ENCODE peak calls at places on chromosomes 13 and 19, in six cellular contexts. D is lower lobe of right lung, W is thoracic aorta, T is uterus, E is mucosa of descending colon, H is neural progenitor cell. G is an unnamed sample. For H3K4me1, the result is how much of the 10 kb centered on the place peaks cover.

GRCh38 chr19:15379996-15380647 is 535 bp upstream of the AKAP8 start:
- DNase-seq in H (no peak), T (peak), W (no peak), E (peak), D (no peak), G (no peak)

GRCh38 chr13:32594339-32594738 is 8.1 kb downstream of the PDS5B start:
- DNase-seq in E (no peak), T (no peak), D (no peak), H (no peak), W (no peak), G (no peak)

GRCh38 chr19:48624067-48624594 is 4.8 kb downstream of the SPHK2 start:
- DNase-seq in T (peak), W (peak), E (peak), D (peak), H (peak), G (peak)

GRCh38 chr13:75935805-75936204 is 299.7 kb downstream of the LMO7 start:
- DNase-seq in D (no peak), H (no peak), W (no peak), T (no peak), E (no peak), G (no peak)

GRCh38 chr13:61277088-61277487 is 138.6 kb downstream of the PCDH20 start:
- DNase-seq in H (no peak), W (no peak), E (no peak), T (no peak), D (no peak), G (no peak)

GRCh38 chr13:40440990-40441820 is 225.2 kb downstream of the FOXO1 start:
- DNase-seq in H (no peak), E (peak), T (peak), D (peak), W (peak), G (peak)

GRCh38 chr13:99956473-99957349 is 14.9 kb downstream of the ZIC5 start:
- DNase-seq in T (no peak), H (peak), W (no peak), E (no peak), D (no peak), G (no peak)

GRCh38 chr13:94454334-94454733 is 25.1 kb downstream of the DCT start:
- DNase-seq in E (no peak), W (no peak), H (no peak), D (no peak), T (no peak), G (no peak)

GRCh38 chr19:12867120-12868099 is 13.8 kb downstream of the DNASE2 start:
- DNase-seq in T (no peak), D (peak), H (peak), E (peak), W (no peak), G (peak)

GRCh38 chr13:71252191-71252704 is 614.8 kb downstream of the DACH1 start:
- DNase-seq in H (no peak), E (no peak), W (no peak), T (no peak), D (no peak), G (no peak)

GRCh38 chr13:20049558-20050473 is 91.3 kb downstream of the ZMYM2 start:
- DNase-seq in D (no peak), T (no peak), H (no peak), E (no peak), W (no peak), G (no peak)

GRCh38 chr13:60402022-60402421 is 5.0 kb downstream of the TDRD3 start:
- DNase-seq in H (no peak), E (no peak), T (no peak), D (no peak), W (no peak), G (no peak)

DNA sequence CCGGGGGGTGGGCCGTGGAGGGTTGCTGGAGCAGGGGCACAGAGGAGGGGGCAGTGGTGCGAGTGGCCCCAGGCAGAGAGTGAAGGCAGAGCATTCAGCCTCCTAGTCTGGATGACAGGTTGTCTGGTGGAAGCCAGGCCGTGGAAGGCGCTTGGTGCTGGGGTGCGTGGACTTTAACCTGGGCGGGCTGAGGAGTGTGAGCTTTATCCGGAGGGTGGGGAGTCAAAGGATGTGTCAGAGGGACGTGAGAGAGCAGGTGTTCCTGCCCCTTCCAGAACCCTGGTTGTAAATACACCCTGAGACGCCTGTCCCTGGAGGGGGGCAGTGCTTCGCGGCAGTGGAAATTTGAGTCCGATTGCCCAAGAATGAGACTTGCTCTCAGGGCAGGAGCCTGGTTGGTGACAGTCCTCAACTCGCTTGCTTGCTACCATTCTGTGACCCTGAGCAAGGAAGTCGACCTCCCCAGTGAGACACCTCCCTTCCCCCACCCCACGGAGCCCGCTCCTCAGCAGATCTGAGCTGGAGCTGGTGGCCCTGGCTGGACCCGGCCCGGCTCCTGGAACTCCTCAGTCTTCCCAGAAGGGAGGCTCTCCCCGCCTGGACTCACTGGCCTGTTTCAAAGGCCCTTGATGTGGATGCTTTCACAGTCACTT is 2.3 kb downstream of the SPPL2B start:
- DNase-seq in E (peak), W (no peak), D (no peak), T (no peak), H (no peak), G (no peak)
- H3K4me3 ChIP-seq in E (no peak), W (no peak), D (no peak), T (no peak), H (peak), G (no peak)

DNA sequence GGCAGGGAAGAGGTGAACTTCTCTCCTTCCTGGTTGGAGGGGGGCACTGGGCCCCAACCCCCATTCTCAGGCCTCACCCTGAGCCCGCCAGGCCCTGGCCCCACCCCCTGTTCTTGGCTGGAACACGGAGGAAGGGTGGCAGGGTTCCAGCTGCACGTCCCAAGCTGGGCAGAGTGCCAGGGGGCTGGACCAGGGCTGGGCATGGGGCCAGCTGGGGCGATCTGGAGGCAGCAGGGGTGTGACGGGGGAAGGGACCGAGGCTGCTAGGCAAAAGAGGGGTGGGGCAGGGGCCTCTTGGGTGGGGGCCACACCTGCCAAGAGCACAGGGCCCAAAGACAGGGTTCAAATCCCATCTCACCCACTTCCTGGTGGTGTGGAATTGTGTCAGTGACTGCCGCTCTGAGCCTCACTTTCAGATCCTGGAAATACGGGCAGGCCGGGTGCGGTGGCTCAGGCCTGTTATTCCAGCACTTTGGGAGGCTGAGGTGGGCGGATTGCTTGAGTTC is 2.2 kb downstream of the HIF3A start:
- DNase-seq in W (peak), D (peak), T (peak), E (peak), H (no peak), G (peak)
- H3K4me1 ChIP-seq in W (under half), D (half or more), T (under half), E (half or more), H (under half), G (under half)

GRCh38 chr19:46306501-46306900 is 9.7 kb downstream of the HIF3A start:
- DNase-seq in T (no peak), D (no peak), W (no peak), E (no peak), H (no peak), G (no peak)

GRCh38 chr19:46308510-46308909 is 11.7 kb downstream of the HIF3A start:
- DNase-seq in E (no peak), H (no peak), W (no peak), D (no peak), T (no peak), G (no peak)

GRCh38 chr19:46303345-46303701 is 6.5 kb downstream of the HIF3A start:
- DNase-seq in W (no peak), D (no peak), T (no peak), H (no peak), E (no peak), G (peak)

GRCh38 chr19:46299695-46300094 is 2.9 kb downstream of the HIF3A start:
- DNase-seq in D (no peak), W (no peak), E (peak), T (no peak), H (no peak), G (no peak)

GRCh38 chr19:46303702-46304397 is 7.0 kb downstream of the HIF3A start:
- DNase-seq in D (peak), T (peak), W (no peak), E (peak), H (peak), G (peak)
- H3K4me3 ChIP-seq in D (peak), T (no peak), W (no peak), E (no peak), H (peak), G (no peak)

GRCh38 chr19:8396185-8396562 is 6.0 kb downstream of the RAB11B start:
- DNase-seq in T (no peak), D (no peak), W (no peak), H (no peak), E (no peak), G (no peak)

GRCh38 chr19:8397746-8398721 is 7.9 kb downstream of the RAB11B start:
- DNase-seq in D (no peak), E (no peak), W (no peak), H (no peak), T (no peak), G (no peak)

GRCh38 chr19:8395621-8396082 is 5.5 kb downstream of the RAB11B start:
- DNase-seq in H (no peak), E (no peak), T (no peak), D (no peak), W (no peak), G (no peak)

GRCh38 chr19:8396563-8397203 is 6.5 kb downstream of the RAB11B start:
- DNase-seq in T (peak), E (peak), D (peak), H (peak), W (no peak), G (peak)

DNA sequence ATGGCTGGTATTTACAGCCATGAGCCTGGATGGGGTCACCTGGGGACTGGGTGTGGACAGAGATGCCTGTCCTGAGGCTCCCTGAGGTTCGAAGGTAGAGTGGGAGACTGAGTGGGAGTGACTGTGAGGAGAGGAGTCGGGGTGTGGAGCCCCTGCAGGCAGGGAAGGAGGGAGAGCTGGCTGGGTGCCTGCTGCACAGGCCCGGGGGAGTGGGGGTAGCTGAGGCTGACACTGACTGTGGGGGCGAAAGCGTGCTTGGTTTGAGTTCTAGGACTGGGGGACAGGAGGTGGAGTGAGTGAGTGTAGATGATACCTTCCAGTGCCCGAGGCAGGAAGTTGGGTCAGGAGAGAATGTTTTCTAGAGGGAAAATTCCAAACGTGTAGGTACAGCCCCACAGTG is 7.1 kb downstream of the RAB11B start:
- DNase-seq in W (no peak), T (no peak), H (no peak), D (no peak), E (no peak), G (no peak)
- H3K4me1 ChIP-seq in W (under half), T (under half), H (under half), D (half or more), E (under half), G (under half)

GRCh38 chr13:46736568-46736967 is 60.4 kb downstream of the ESD start:
- DNase-seq in W (no peak), H (no peak), E (no peak), D (no peak), T (no peak), G (no peak)

GRCh38 chr13:46743191-46743590 is 53.8 kb downstream of the ESD start:
- DNase-seq in H (no peak), W (no peak), T (no peak), D (no peak), E (no peak), G (no peak)

GRCh38 chr13:46738055-46738454 is 58.9 kb downstream of the ESD start:
- DNase-seq in E (no peak), H (no peak), T (no peak), D (no peak), W (no peak), G (no peak)

GRCh38 chr13:46735425-46735824 is 61.5 kb downstream of the ESD start:
- DNase-seq in H (no peak), W (no peak), D (no peak), T (no peak), E (no peak), G (no peak)

GRCh38 chr13:46739447-46740125 is 57.4 kb downstream of the ESD start:
- DNase-seq in E (no peak), W (no peak), H (no peak), T (no peak), D (no peak), G (no peak)
- H3K4me3 ChIP-seq in E (no peak), W (no peak), H (no peak), T (no peak), D (no peak), G (no peak)